ENCODE peak calls at places on chromosomes 4 and X, in ten cellular contexts. One of them, this sample, is unnamed.

GRCh38 chr4:93688978-93689377 is 139.6 kb upstream of the ATOH1 start:
- DNase-seq in GM23338: no peak
- DNase-seq in HCT116: no peak
- DNase-seq in GM12864: no peak
- DNase-seq in GM12865: no peak
- DNase-seq in pancreas: no peak
- DNase-seq in CD8-positive, alpha-beta T cell: no peak
- DNase-seq in tibial nerve: no peak
- DNase-seq in AG09309: no peak
- DNase-seq in suprapubic skin: no peak
- DNase-seq in this sample: no peak

GRCh38 chr4:105181259-105181658 is 34.6 kb downstream of the TET2 start:
- DNase-seq in GM23338: peak; percentile 61
- DNase-seq in HCT116: no peak
- DNase-seq in GM12864: no peak
- DNase-seq in GM12865: no peak
- DNase-seq in pancreas: no peak
- DNase-seq in CD8-positive, alpha-beta T cell: no peak
- DNase-seq in tibial nerve: no peak
- DNase-seq in AG09309: no peak
- DNase-seq in suprapubic skin: no peak
- DNase-seq in this sample: peak; percentile 35

GRCh38 chr4:39933689-39934590 is 43.8 kb downstream of the PDS5A start:
- DNase-seq in GM23338: peak; percentile 21
- DNase-seq in HCT116: no peak
- DNase-seq in GM12864: no peak
- DNase-seq in GM12865: peak; percentile 22
- DNase-seq in pancreas: no peak
- DNase-seq in CD8-positive, alpha-beta T cell: no peak
- DNase-seq in tibial nerve: no peak
- DNase-seq in AG09309: peak; percentile 18
- DNase-seq in suprapubic skin: no peak
- DNase-seq in this sample: peak; percentile 20

GRCh38 chrX:39755152-39756032 is 342.4 kb downstream of the BCOR start:
- DNase-seq in GM23338: no peak
- DNase-seq in HCT116: peak; percentile 85
- DNase-seq in GM12864: no peak
- DNase-seq in GM12865: no peak
- DNase-seq in pancreas: peak; percentile 83
- DNase-seq in CD8-positive, alpha-beta T cell: no peak
- DNase-seq in tibial nerve: peak; percentile 62
- DNase-seq in AG09309: peak; percentile 83
- DNase-seq in suprapubic skin: peak; percentile 88
- DNase-seq in this sample: peak; percentile 94

GRCh38 chr4:152500798-152501434 is 35.0 kb downstream of the FBXW7 start:
- DNase-seq in GM23338: peak; percentile 96
- DNase-seq in HCT116: peak; percentile 85
- DNase-seq in GM12864: peak; percentile 86
- DNase-seq in GM12865: peak; percentile 94
- DNase-seq in pancreas: no peak
- DNase-seq in CD8-positive, alpha-beta T cell: peak; percentile 19
- DNase-seq in tibial nerve: peak; percentile 95
- DNase-seq in AG09309: peak; percentile 79
- DNase-seq in suprapubic skin: no peak
- DNase-seq in this sample: peak; percentile 77

GRCh38 chrX:15616531-15616930 is 15.8 kb upstream of the ACE2 start:
- DNase-seq in GM23338: no peak
- DNase-seq in HCT116: no peak
- DNase-seq in GM12864: no peak
- DNase-seq in GM12865: no peak
- DNase-seq in pancreas: no peak
- DNase-seq in CD8-positive, alpha-beta T cell: no peak
- DNase-seq in tibial nerve: peak; percentile 6
- DNase-seq in AG09309: no peak
- DNase-seq in suprapubic skin: no peak
- DNase-seq in this sample: no peak

GRCh38 chrX:105263171-105263570 is 42.7 kb upstream of the TEX13A start:
- DNase-seq in GM23338: no peak
- DNase-seq in HCT116: no peak
- DNase-seq in GM12864: no peak
- DNase-seq in GM12865: no peak
- DNase-seq in pancreas: no peak
- DNase-seq in CD8-positive, alpha-beta T cell: no peak
- DNase-seq in tibial nerve: no peak
- DNase-seq in AG09309: no peak
- DNase-seq in suprapubic skin: no peak
- DNase-seq in this sample: no peak

GRCh38 chr4:23818097-23818648 is 71.7 kb downstream of the PPARGC1A start:
- DNase-seq in GM23338: no peak
- DNase-seq in HCT116: no peak
- DNase-seq in GM12864: no peak
- DNase-seq in GM12865: no peak
- DNase-seq in pancreas: no peak
- DNase-seq in CD8-positive, alpha-beta T cell: no peak
- DNase-seq in tibial nerve: no peak
- DNase-seq in AG09309: no peak
- DNase-seq in suprapubic skin: no peak
- DNase-seq in this sample: no peak

GRCh38 chr4:122099896-122100295 is 52.2 kb upstream of the BLTP1 start:
- DNase-seq in GM23338: no peak
- DNase-seq in HCT116: no peak
- DNase-seq in GM12864: no peak
- DNase-seq in GM12865: no peak
- DNase-seq in pancreas: no peak
- DNase-seq in CD8-positive, alpha-beta T cell: no peak
- DNase-seq in tibial nerve: no peak
- DNase-seq in AG09309: no peak
- DNase-seq in suprapubic skin: no peak
- DNase-seq in this sample: peak; percentile 40

GRCh38 chr4:8330821-8331566 is 61.4 kb downstream of the HTRA3 start:
- DNase-seq in GM23338: no peak
- DNase-seq in HCT116: no peak
- DNase-seq in GM12864: no peak
- DNase-seq in GM12865: no peak
- DNase-seq in pancreas: peak; percentile 37
- DNase-seq in CD8-positive, alpha-beta T cell: no peak
- DNase-seq in tibial nerve: no peak
- DNase-seq in AG09309: no peak
- DNase-seq in suprapubic skin: peak; percentile 65
- DNase-seq in this sample: no peak

GRCh38 chr4:186294160-186294559 is 28.2 kb downstream of the F11 start:
- DNase-seq in GM23338: no peak
- DNase-seq in HCT116: no peak
- DNase-seq in GM12864: no peak
- DNase-seq in GM12865: no peak
- DNase-seq in pancreas: no peak
- DNase-seq in CD8-positive, alpha-beta T cell: no peak
- DNase-seq in tibial nerve: no peak
- DNase-seq in AG09309: no peak
- DNase-seq in suprapubic skin: no peak
- DNase-seq in this sample: no peak

GRCh38 chr4:75547647-75548387 is 8.0 kb upstream of the ODAPH start:
- DNase-seq in GM23338: no peak
- DNase-seq in HCT116: no peak
- DNase-seq in GM12864: no peak
- DNase-seq in GM12865: no peak
- DNase-seq in pancreas: peak; percentile 62
- DNase-seq in CD8-positive, alpha-beta T cell: no peak
- DNase-seq in tibial nerve: peak; percentile 53
- DNase-seq in AG09309: no peak
- DNase-seq in suprapubic skin: no peak
- DNase-seq in this sample: no peak

GRCh38 chr4:54318904-54319303 is 89.8 kb downstream of the PDGFRA start:
- DNase-seq in GM23338: peak; percentile 84
- DNase-seq in HCT116: peak; percentile 21
- DNase-seq in GM12864: peak; percentile 40
- DNase-seq in GM12865: peak; percentile 79
- DNase-seq in pancreas: no peak
- DNase-seq in CD8-positive, alpha-beta T cell: no peak
- DNase-seq in tibial nerve: no peak
- DNase-seq in AG09309: peak; percentile 24
- DNase-seq in suprapubic skin: no peak
- DNase-seq in this sample: peak; percentile 8

GRCh38 chr4:7894677-7895181 is 44.9 kb downstream of the AFAP1 start:
- DNase-seq in GM23338: no peak
- DNase-seq in HCT116: no peak
- DNase-seq in GM12864: no peak
- DNase-seq in GM12865: no peak
- DNase-seq in pancreas: no peak
- DNase-seq in CD8-positive, alpha-beta T cell: no peak
- DNase-seq in tibial nerve: no peak
- DNase-seq in AG09309: no peak
- DNase-seq in suprapubic skin: no peak
- DNase-seq in this sample: no peak

GRCh38 chr4:165060938-165061337 is 7.3 kb downstream of the TRIM75 start:
- DNase-seq in GM23338: peak; percentile 32
- DNase-seq in HCT116: no peak
- DNase-seq in GM12864: no peak
- DNase-seq in GM12865: no peak
- DNase-seq in pancreas: no peak
- DNase-seq in CD8-positive, alpha-beta T cell: no peak
- DNase-seq in tibial nerve: no peak
- DNase-seq in AG09309: no peak
- DNase-seq in suprapubic skin: no peak
- DNase-seq in this sample: no peak
- TF ChIP-seq CTCF in GM23338: peak; percentile 43
- TF ChIP-seq CTCF in HCT116: peak; percentile 52
- TF ChIP-seq CTCF in GM12864: peak; percentile 24
- TF ChIP-seq CTCF in GM12865: no peak
- TF ChIP-seq CTCF in pancreas: no peak
- TF ChIP-seq CTCF in CD8-positive, alpha-beta T cell: no peak
- TF ChIP-seq CTCF in tibial nerve: no peak
- TF ChIP-seq CTCF in AG09309: peak; percentile 19
- TF ChIP-seq CTCF in suprapubic skin: no peak
- TF ChIP-seq CTCF in this sample: peak; percentile 39

GRCh38 chr4:163592207-163592606 is 97.7 kb downstream of the TMA16 start:
- DNase-seq in GM23338: no peak
- DNase-seq in HCT116: no peak
- DNase-seq in GM12864: no peak
- DNase-seq in GM12865: no peak
- DNase-seq in pancreas: no peak
- DNase-seq in CD8-positive, alpha-beta T cell: no peak
- DNase-seq in tibial nerve: no peak
- DNase-seq in AG09309: no peak
- DNase-seq in suprapubic skin: no peak
- DNase-seq in this sample: no peak

GRCh38 chr4:163590609-163591264 is 96.2 kb downstream of the TMA16 start:
- DNase-seq in GM23338: no peak
- DNase-seq in HCT116: no peak
- DNase-seq in GM12864: no peak
- DNase-seq in GM12865: no peak
- DNase-seq in pancreas: no peak
- DNase-seq in CD8-positive, alpha-beta T cell: no peak
- DNase-seq in tibial nerve: no peak
- DNase-seq in AG09309: no peak
- DNase-seq in suprapubic skin: no peak
- DNase-seq in this sample: no peak

GRCh38 chr4:163587867-163588266 is 93.4 kb downstream of the TMA16 start:
- DNase-seq in GM23338: peak; percentile 51
- DNase-seq in HCT116: no peak
- DNase-seq in GM12864: peak; percentile 77
- DNase-seq in GM12865: peak; percentile 68
- DNase-seq in pancreas: no peak
- DNase-seq in CD8-positive, alpha-beta T cell: no peak
- DNase-seq in tibial nerve: no peak
- DNase-seq in AG09309: no peak
- DNase-seq in suprapubic skin: no peak
- DNase-seq in this sample: no peak

GRCh38 chr4:163590103-163590502 is 95.6 kb downstream of the TMA16 start:
- DNase-seq in GM23338: no peak
- DNase-seq in HCT116: no peak
- DNase-seq in GM12864: no peak
- DNase-seq in GM12865: no peak
- DNase-seq in pancreas: no peak
- DNase-seq in CD8-positive, alpha-beta T cell: no peak
- DNase-seq in tibial nerve: no peak
- DNase-seq in AG09309: no peak
- DNase-seq in suprapubic skin: no peak
- DNase-seq in this sample: no peak

GRCh38 chr4:163591614-163592020 is 97.1 kb downstream of the TMA16 start:
- DNase-seq in GM23338: no peak
- DNase-seq in HCT116: no peak
- DNase-seq in GM12864: peak; percentile 67
- DNase-seq in GM12865: peak; percentile 65
- DNase-seq in pancreas: no peak
- DNase-seq in CD8-positive, alpha-beta T cell: no peak
- DNase-seq in tibial nerve: no peak
- DNase-seq in AG09309: no peak
- DNase-seq in suprapubic skin: no peak
- DNase-seq in this sample: no peak
- H3K4me3 ChIP-seq in GM23338: no peak overlapping the region
- H3K4me3 ChIP-seq in HCT116: no peak overlapping the region
- H3K4me3 ChIP-seq in GM12864: no peak overlapping the region
- H3K4me3 ChIP-seq in GM12865: no peak overlapping the region
- H3K4me3 ChIP-seq in pancreas: no peak overlapping the region
- H3K4me3 ChIP-seq in CD8-positive, alpha-beta T cell: no peak overlapping the region
- H3K4me3 ChIP-seq in tibial nerve: no peak overlapping the region
- H3K4me3 ChIP-seq in AG09309: no peak overlapping the region
- H3K4me3 ChIP-seq in suprapubic skin: no peak overlapping the region
- H3K4me3 ChIP-seq in this sample: no peak overlapping the region

DNA sequence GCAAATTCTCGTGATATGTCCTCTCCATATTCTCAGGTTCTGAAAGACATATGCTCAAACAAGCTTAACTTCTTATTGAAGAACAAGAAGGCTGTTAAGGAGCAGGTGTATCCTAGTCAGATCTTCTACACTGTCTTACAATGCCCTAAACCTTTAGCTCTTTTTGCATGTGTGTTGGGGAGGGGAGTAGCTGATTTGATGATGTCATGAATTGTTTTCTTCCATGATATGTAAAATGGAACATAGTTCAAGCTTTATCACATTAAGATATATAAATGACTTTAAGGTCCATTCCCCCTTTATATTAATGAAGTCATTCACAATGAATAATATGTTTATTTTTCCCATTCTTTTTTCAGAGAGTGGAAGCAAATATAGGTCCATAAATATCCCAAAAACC is 332.5 kb upstream of the FAM241A start:
- DNase-seq in GM23338: no peak
- DNase-seq in HCT116: no peak
- DNase-seq in GM12864: no peak
- DNase-seq in GM12865: no peak
- DNase-seq in pancreas: no peak
- DNase-seq in CD8-positive, alpha-beta T cell: no peak
- DNase-seq in tibial nerve: no peak
- DNase-seq in AG09309: no peak
- DNase-seq in suprapubic skin: no peak
- DNase-seq in this sample: no peak
- TF ChIP-seq CTCF in GM23338: no peak
- TF ChIP-seq CTCF in HCT116: no peak
- TF ChIP-seq CTCF in GM12864: no peak
- TF ChIP-seq CTCF in GM12865: no peak
- TF ChIP-seq CTCF in pancreas: no peak
- TF ChIP-seq CTCF in CD8-positive, alpha-beta T cell: no peak
- TF ChIP-seq CTCF in tibial nerve: no peak
- TF ChIP-seq CTCF in AG09309: no peak
- TF ChIP-seq CTCF in suprapubic skin: no peak
- TF ChIP-seq CTCF in this sample: no peak

DNA sequence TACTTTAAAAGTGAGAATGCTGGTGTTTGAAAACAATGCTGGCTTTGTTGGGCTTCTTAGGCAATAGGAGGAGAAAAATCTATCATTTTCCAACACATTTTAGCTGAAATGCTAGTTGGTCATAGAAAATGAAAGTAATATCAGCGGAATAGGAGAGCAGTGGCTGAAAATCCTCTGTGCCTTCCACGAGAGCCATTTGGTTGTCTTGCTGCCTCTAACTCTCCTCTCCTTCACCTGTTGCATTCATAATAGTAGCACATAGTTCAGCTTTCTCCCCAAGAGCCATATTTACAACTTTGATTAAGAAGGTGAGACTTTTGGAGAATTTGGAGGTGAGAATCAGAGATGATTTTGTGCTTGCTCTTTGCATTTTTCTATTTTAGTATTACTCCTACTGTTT is 849.4 kb upstream of the FTHL17 start:
- DNase-seq in GM23338: no peak
- DNase-seq in HCT116: no peak
- DNase-seq in GM12864: no peak
- DNase-seq in GM12865: no peak
- DNase-seq in pancreas: no peak
- DNase-seq in CD8-positive, alpha-beta T cell: no peak
- DNase-seq in tibial nerve: no peak
- DNase-seq in AG09309: no peak
- DNase-seq in suprapubic skin: no peak
- DNase-seq in this sample: no peak
- H3K4me3 ChIP-seq in GM23338: no peak overlapping the region
- H3K4me3 ChIP-seq in HCT116: no peak overlapping the region
- H3K4me3 ChIP-seq in GM12864: no peak overlapping the region
- H3K4me3 ChIP-seq in GM12865: no peak overlapping the region
- H3K4me3 ChIP-seq in pancreas: no peak overlapping the region
- H3K4me3 ChIP-seq in CD8-positive, alpha-beta T cell: no peak overlapping the region
- H3K4me3 ChIP-seq in tibial nerve: no peak overlapping the region
- H3K4me3 ChIP-seq in AG09309: no peak overlapping the region
- H3K4me3 ChIP-seq in suprapubic skin: no peak overlapping the region
- H3K4me3 ChIP-seq in this sample: no peak overlapping the region